ENCODE peak calls at places on chromosomes 7 and 10, in four cellular contexts. Q, D, X and P are unnamed samples.

GRCh38 chr10:80075781-80076180 is 2.7 kb upstream of the TMEM254 start:
- DNase-seq in D (no peak), Q (no peak), X (no peak), P (no peak)

GRCh38 chr10:103551619-103552602 is 58.4 kb downstream of the NEURL1 start:
- DNase-seq in X (no peak), D (no peak), Q (no peak), P (no peak)

GRCh38 chr10:103605359-103606156 is 112.1 kb downstream of the NEURL1 start:
- DNase-seq in D (peak; percentile 52), X (peak; percentile 33), Q (no peak), P (peak; percentile 41)

GRCh38 chr10:74156919-74157289 is 5.9 kb downstream of the ADK start:
- DNase-seq in X (no peak), Q (no peak), D (peak; percentile 57), P (no peak)

GRCh38 chr7:11182736-11183135 is 209.1 kb downstream of the PHF14 start:
- DNase-seq in Q (no peak), D (no peak), X (no peak), P (no peak)

GRCh38 chr7:2288986-2289611 is 25.1 kb downstream of the SNX8 start:
- DNase-seq in D (no peak), Q (no peak), X (no peak), P (no peak)

GRCh38 chr10:94146746-94147145 is 153.0 kb downstream of the PLCE1 start:
- DNase-seq in D (no peak), X (no peak), Q (no peak), P (no peak)

GRCh38 chr10:14062528-14063260 is 268.0 kb downstream of the FRMD4A start:
- DNase-seq in X (no peak), D (no peak), Q (no peak), P (no peak)

GRCh38 chr10:79397051-79397450 is 48.4 kb downstream of the ZCCHC24 start:
- DNase-seq in Q (no peak), D (no peak), X (no peak), P (no peak)

GRCh38 chr10:33277135-33277536 is 57.3 kb downstream of the NRP1 start:
- DNase-seq in D (no peak), Q (no peak), X (no peak), P (no peak)

GRCh38 chr10:94036664-94037033 is 42.9 kb downstream of the PLCE1 start:
- DNase-seq in Q (no peak), D (no peak), X (no peak), P (no peak)

GRCh38 chr10:128483216-128483615 is 357.0 kb upstream of the MKI67 start:
- DNase-seq in D (no peak), Q (no peak), X (no peak), P (no peak)

GRCh38 chr7:144513332-144513731 is 109.8 kb upstream of the NOBOX start:
- DNase-seq in Q (peak; percentile 11), X (no peak), D (peak; percentile 12), P (no peak)

GRCh38 chr7:76294344-76295024 is 8.0 kb upstream of the HSPB1 start:
- DNase-seq in Q (no peak), D (peak; percentile 86), X (peak; percentile 65), P (peak; percentile 97)

GRCh38 chr7:115477193-115477651 is 553.3 kb downstream of the TFEC start:
- DNase-seq in Q (no peak), D (no peak), X (no peak), P (no peak)

GRCh38 chr7:116087291-116087690 is 56.7 kb upstream of the TFEC start:
- DNase-seq in X (no peak), D (no peak), Q (no peak), P (no peak)

GRCh38 chr10:113030453-113030852 is 80.4 kb downstream of the TCF7L2 start:
- DNase-seq in Q (no peak), X (no peak), D (no peak), P (no peak)

GRCh38 chr10:1096287-1096889 is 40.2 kb downstream of the WDR37 start:
- DNase-seq in D (no peak), Q (no peak), X (no peak), P (no peak)

GRCh38 chr7:491958-492713 is 27.5 kb downstream of the PDGFA start:
- DNase-seq in Q (no peak), D (no peak), X (no peak), P (no peak)

GRCh38 chr10:123858039-123858740 is 33.4 kb downstream of the CPXM2 start:
- DNase-seq in D (no peak), Q (no peak), X (no peak), P (peak; percentile 19)

GRCh38 chr10:57221674-57222073 is 860.6 kb upstream of the ZWINT start:
- DNase-seq in Q (no peak), X (no peak), D (no peak), P (no peak)

GRCh38 chr7:143002106-143002505 is 24.8 kb downstream of the OR9A2 start:
- DNase-seq in Q (no peak), D (peak; percentile 56), X (no peak), P (no peak)

GRCh38 chr7:79774150-79774549 is 320.7 kb upstream of the MAGI2 start:
- DNase-seq in Q (no peak), D (no peak), X (no peak), P (no peak)

GRCh38 chr10:87705339-87705738 is 45.7 kb downstream of the PAPSS2 start:
- DNase-seq in D (no peak), Q (no peak), X (no peak), P (no peak)

GRCh38 chr7:4739528-4739992 is 35.9 kb upstream of the AP5Z1 start:
- DNase-seq in Q (no peak), D (peak; percentile 74), X (peak; percentile 84), P (peak; percentile 37)

GRCh38 chr10:13437026-13437555 is 89.0 kb upstream of the SEPHS1 start:
- DNase-seq in D (no peak), X (no peak), Q (no peak), P (no peak)

GRCh38 chr10:120423350-120424197 is 33.5 kb upstream of the PLPP4 start:
- DNase-seq in Q (no peak), X (peak; percentile 29), D (peak; percentile 45), P (peak; percentile 37)
- TF ChIP-seq JUND in Q (no peak), X (no peak), D (no peak), P (no peak)

DNA sequence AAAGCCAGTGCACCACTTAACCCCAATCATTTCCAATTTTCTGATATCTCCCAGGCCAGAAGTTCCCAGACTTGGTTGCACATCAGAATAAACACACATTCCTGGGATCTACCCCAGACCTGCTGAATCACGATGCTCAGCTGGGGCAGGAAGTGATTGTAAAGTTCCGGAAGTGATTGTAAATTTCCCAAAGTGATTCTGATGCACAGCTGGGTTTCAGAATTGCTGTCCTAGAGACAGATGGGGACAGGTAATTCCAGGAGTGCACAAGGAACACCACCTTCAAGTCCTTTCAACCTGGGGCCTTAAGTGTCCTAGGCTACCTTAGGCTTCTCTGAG is 104.2 kb upstream of the EEPD1 start:
- DNase-seq in X (no peak), D (no peak), Q (no peak), P (no peak)
- TF ChIP-seq JUND in X (no peak), D (no peak), Q (no peak), P (no peak)

GRCh38 chr10:3094565-3095168 is 27.3 kb downstream of the PFKP start:
- DNase-seq in X (peak; percentile 16), D (peak; percentile 47), Q (no peak), P (no peak)

GRCh38 chr10:3097160-3097559 is 29.8 kb downstream of the PFKP start:
- DNase-seq in X (no peak), Q (no peak), D (no peak), P (no peak)

GRCh38 chr10:3093996-3094395 is 26.6 kb downstream of the PFKP start:
- DNase-seq in D (no peak), X (no peak), Q (no peak), P (no peak)

GRCh38 chr10:3096149-3096548 is 28.8 kb downstream of the PFKP start:
- DNase-seq in D (no peak), X (no peak), Q (no peak), P (no peak)

GRCh38 chr10:3095373-3096139 is 28.2 kb downstream of the PFKP start:
- DNase-seq in Q (peak; percentile 25), D (peak; percentile 92), X (peak; percentile 89), P (peak; percentile 38)
- TF ChIP-seq JUND in Q (no peak), D (peak; percentile 97), X (no peak), P (no peak)

GRCh38 chr7:96316949-96317348 is 4.9 kb downstream of the SLC25A13 start:
- DNase-seq in D (no peak), X (no peak), Q (no peak), P (no peak)
- TF ChIP-seq JUND in D (no peak), X (no peak), Q (no peak), P (no peak)

GRCh38 chr7:99040104-99040958 is 103.6 kb downstream of the SMURF1 start:
- DNase-seq in X (peak; percentile 79), Q (peak; percentile 9), D (peak; percentile 89), P (peak; percentile 77)

GRCh38 chr7:99046722-99047121 is 97.2 kb downstream of the SMURF1 start:
- DNase-seq in Q (no peak), D (no peak), X (no peak), P (no peak)

GRCh38 chr7:99041526-99041925 is 102.4 kb downstream of the SMURF1 start:
- DNase-seq in X (peak; percentile 8), D (no peak), Q (no peak), P (no peak)

GRCh38 chr7:99039384-99039891 is 104.5 kb downstream of the SMURF1 start:
- DNase-seq in D (no peak), X (no peak), Q (no peak), P (no peak)

GRCh38 chr7:99042957-99043356 is 101.0 kb downstream of the SMURF1 start:
- DNase-seq in X (peak; percentile 43), Q (no peak), D (no peak), P (no peak)
- TF ChIP-seq JUND in X (no peak), Q (no peak), D (no peak), P (no peak)

GRCh38 chr7:44917465-44917864 is 32.1 kb upstream of the PURB start:
- DNase-seq in D (no peak), Q (no peak), X (no peak), P (no peak)

GRCh38 chr7:44912775-44913347 is 27.5 kb upstream of the PURB start:
- DNase-seq in D (peak; percentile 16), X (peak; percentile 20), Q (no peak), P (peak; percentile 89)

GRCh38 chr7:44918029-44918428 is 32.7 kb upstream of the PURB start:
- DNase-seq in D (no peak), Q (no peak), X (no peak), P (no peak)

GRCh38 chr7:44911911-44912310 is 26.6 kb upstream of the PURB start:
- DNase-seq in Q (no peak), D (peak; percentile 14), X (no peak), P (no peak)

GRCh38 chr7:44914992-44915607 is 29.8 kb upstream of the PURB start:
- DNase-seq in D (no peak), X (no peak), Q (peak; percentile 21), P (no peak)
- TF ChIP-seq JUND in D (no peak), X (no peak), Q (no peak), P (no peak)

GRCh38 chr7:37901890-37902524 is 14.6 kb downstream of the SFRP4 start:
- DNase-seq in Q (no peak), X (peak; percentile 75), D (peak; percentile 56), P (peak; percentile 23)

GRCh38 chr7:37901236-37901827 is 15.3 kb downstream of the SFRP4 start:
- DNase-seq in Q (no peak), X (peak; percentile 56), D (peak; percentile 58), P (peak; percentile 30)

GRCh38 chr7:37894671-37895070 is 21.9 kb downstream of the SFRP4 start:
- DNase-seq in X (no peak), D (no peak), Q (no peak), P (no peak)

GRCh38 chr7:37899712-37900247 is 16.8 kb downstream of the SFRP4 start:
- DNase-seq in X (no peak), D (no peak), Q (no peak), P (no peak)
- TF ChIP-seq JUND in X (no peak), D (no peak), Q (no peak), P (no peak)

GRCh38 chr7:157516911-157517781 is 180.3 kb downstream of the DNAJB6 start:
- DNase-seq in Q (no peak), D (no peak), X (no peak), P (no peak)
- TF ChIP-seq JUND in Q (no peak), D (no peak), X (no peak), P (no peak)